ENCODE peak calls at places on chromosome 3, in seven cellular contexts. S is A549; G is mesendoderm; M is activated naive CD8-positive, alpha-beta T cell treated with anti-CD3 and anti-CD28 coated beads, Interleukin-2, amount 10 ng/mL, durations not matched to agents 7 days and 5 days; R is SW 1271; O is AML-193; H is hypothalamus. F is an unnamed sample.

GRCh38 chr3:157074490-157074889 is 85.5 kb downstream of the CCNL1 start:
- DNase-seq in S (no peak), G (no peak), M (no peak), R (no peak), O (no peak), H (no peak), F (no peak)

GRCh38 chr3:188796122-188796631 is 375.6 kb upstream of the TPRG1 start:
- DNase-seq in S (no peak), G (no peak), M (no peak), R (peak), O (no peak), H (no peak), F (no peak)

GRCh38 chr3:84023842-84024241 is 934.9 kb upstream of the CADM2 start:
- DNase-seq in S (no peak), G (no peak), M (no peak), R (no peak), O (no peak), H (no peak), F (no peak)

GRCh38 chr3:142929109-142929508 is 34.4 kb downstream of the PAQR9 start:
- DNase-seq in S (peak), G (peak), M (no peak), R (peak), O (peak), H (no peak), F (peak)

GRCh38 chr3:55191911-55192787 is 264.3 kb upstream of the LRTM1 start:
- DNase-seq in S (no peak), G (no peak), M (no peak), R (peak), O (no peak), H (no peak), F (no peak)

GRCh38 chr3:171700157-171700556 is 110.1 kb downstream of the PLD1 start:
- DNase-seq in S (no peak), G (no peak), M (no peak), R (no peak), O (no peak), H (no peak), F (no peak)

GRCh38 chr3:183328823-183329222 is 75.8 kb downstream of the B3GNT5 start:
- DNase-seq in S (no peak), G (no peak), M (no peak), R (peak), O (no peak), H (no peak), F (no peak)

GRCh38 chr3:181383760-181384159 is 328.0 kb upstream of the SOX2 start:
- DNase-seq in S (no peak), G (no peak), M (no peak), R (no peak), O (peak), H (no peak), F (no peak)

GRCh38 chr3:29011441-29011840 is 269.4 kb upstream of the RBMS3 start:
- DNase-seq in S (no peak), G (no peak), M (no peak), R (no peak), O (no peak), H (no peak), F (no peak)

F was measured in HEK293T.